ENCODE peak calls at places on chromosomes 1 and 21, in five cellular contexts. K is neural progenitor cell, E is neuronal stem cell, C is endodermal cell, X is mammary epithelial cell. Y is an unnamed sample.

GRCh38 chr1:8133657-8134430 is 107.7 kb upstream of the ERRFI1 start:
- DNase-seq in X (peak), K (no peak), E (no peak), C (no peak), Y (peak)

GRCh38 chr21:37489553-37489952 is 123.0 kb downstream of the DYRK1A start:
- DNase-seq in E (no peak), X (no peak), K (no peak), C (no peak), Y (peak)

GRCh38 chr1:113975211-113975895 is 3.9 kb upstream of the OLFML3 start:
- DNase-seq in C (no peak), E (no peak), X (no peak), K (no peak), Y (peak)

GRCh38 chr21:44571844-44572782 is 1.4 kb upstream of the KRTAP10-4 start:
- DNase-seq in C (no peak), E (no peak), X (no peak), K (no peak), Y (no peak)

GRCh38 chr1:203153989-203154821 is 21.4 kb downstream of the MYBPH start:
- DNase-seq in C (peak), E (no peak), X (peak), K (no peak), Y (peak)

GRCh38 chr1:3669421-3669821 is 17.1 kb downstream of the TP73 start:
- DNase-seq in C (peak), E (no peak), X (no peak), K (no peak), Y (no peak)

GRCh38 chr1:17016317-17016661 is 4.6 kb upstream of the ATP13A2 start:
- DNase-seq in C (no peak), E (no peak), K (no peak), X (peak), Y (peak)

GRCh38 chr1:94079056-94079990 is 41.6 kb downstream of the ABCA4 start:
- DNase-seq in K (peak), E (peak), C (no peak), X (no peak), Y (no peak)

GRCh38 chr1:96306809-96307208 is 414.8 kb upstream of the PTBP2 start:
- DNase-seq in E (no peak), K (no peak), C (no peak), X (peak), Y (no peak)

GRCh38 chr1:22024485-22025367 is 23.3 kb downstream of the CELA3A start:
- DNase-seq in E (no peak), C (peak), K (peak), X (no peak), Y (peak)

GRCh38 chr1:78840447-78841251 is 165.9 kb downstream of the ADGRL4 start:
- DNase-seq in X (peak), K (peak), E (peak), C (peak), Y (peak)

GRCh38 chr21:44958471-44959191 is 18.8 kb downstream of the SLX9 start:
- DNase-seq in X (no peak), K (peak), E (peak), C (no peak), Y (peak)

GRCh38 chr1:199561334-199561733 is 466.2 kb upstream of the NR5A2 start:
- DNase-seq in X (no peak), E (no peak), C (no peak), K (no peak), Y (no peak)

GRCh38 chr1:205939690-205940330 is 3.4 kb downstream of the SLC26A9 start:
- DNase-seq in C (peak), X (no peak), E (peak), K (peak), Y (no peak)

GRCh38 chr1:31880957-31881697 is 57.0 kb downstream of the PTP4A2 start:
- DNase-seq in K (no peak), C (no peak), X (no peak), E (no peak), Y (no peak)

GRCh38 chr1:50605186-50605875 is 182.1 kb upstream of the DMRTA2 start:
- DNase-seq in K (peak), X (peak), E (no peak), C (peak), Y (peak)

GRCh38 chr1:107830075-107830474 is 134.9 kb downstream of the VAV3 start:
- DNase-seq in K (no peak), C (no peak), E (no peak), X (no peak), Y (no peak)

GRCh38 chr1:201876148-201876547 is 12.6 kb upstream of the SHISA4 start:
- DNase-seq in X (no peak), C (no peak), E (no peak), K (no peak), Y (peak)

GRCh38 chr1:75203415-75204277 is 69.5 kb downstream of the LHX8 start:
- DNase-seq in X (peak), E (peak), C (peak), K (peak), Y (peak)

GRCh38 chr21:39669485-39669884 is 56.7 kb downstream of the B3GALT5 start:
- DNase-seq in E (no peak), K (no peak), C (peak), X (no peak), Y (no peak)

GRCh38 chr1:20729990-20730689 is 2.4 kb downstream of the SH2D5 start:
- DNase-seq in X (no peak), K (no peak), E (no peak), C (peak), Y (no peak)

GRCh38 chr1:109389638-109390341 is 7.9 kb downstream of the SORT1 start:
- DNase-seq in E (no peak), X (no peak), C (no peak), K (no peak), Y (no peak)

GRCh38 chr1:244052011-244052727 is 1.1 kb downstream of the ZBTB18 start:
- DNase-seq in E (no peak), C (peak), X (no peak), K (peak), Y (peak)

GRCh38 chr1:244052728-244053312 is 1.7 kb downstream of the ZBTB18 start:
- DNase-seq in K (no peak), E (no peak), C (no peak), X (no peak), Y (no peak)

GRCh38 chr1:244054924-244055263 is 3.8 kb downstream of the ZBTB18 start:
- DNase-seq in K (no peak), X (no peak), C (no peak), E (no peak), Y (no peak)

GRCh38 chr1:244054247-244054923 is 3.3 kb downstream of the ZBTB18 start:
- DNase-seq in K (peak), X (no peak), C (peak), E (no peak), Y (no peak)

GRCh38 chr1:244053831-244054230 is 2.7 kb downstream of the ZBTB18 start:
- DNase-seq in K (no peak), X (no peak), E (no peak), C (no peak), Y (no peak)
- H3K9ac ChIP-seq in K (no peak), X (no peak), E (no peak), C (no peak), Y (no peak)

DNA sequence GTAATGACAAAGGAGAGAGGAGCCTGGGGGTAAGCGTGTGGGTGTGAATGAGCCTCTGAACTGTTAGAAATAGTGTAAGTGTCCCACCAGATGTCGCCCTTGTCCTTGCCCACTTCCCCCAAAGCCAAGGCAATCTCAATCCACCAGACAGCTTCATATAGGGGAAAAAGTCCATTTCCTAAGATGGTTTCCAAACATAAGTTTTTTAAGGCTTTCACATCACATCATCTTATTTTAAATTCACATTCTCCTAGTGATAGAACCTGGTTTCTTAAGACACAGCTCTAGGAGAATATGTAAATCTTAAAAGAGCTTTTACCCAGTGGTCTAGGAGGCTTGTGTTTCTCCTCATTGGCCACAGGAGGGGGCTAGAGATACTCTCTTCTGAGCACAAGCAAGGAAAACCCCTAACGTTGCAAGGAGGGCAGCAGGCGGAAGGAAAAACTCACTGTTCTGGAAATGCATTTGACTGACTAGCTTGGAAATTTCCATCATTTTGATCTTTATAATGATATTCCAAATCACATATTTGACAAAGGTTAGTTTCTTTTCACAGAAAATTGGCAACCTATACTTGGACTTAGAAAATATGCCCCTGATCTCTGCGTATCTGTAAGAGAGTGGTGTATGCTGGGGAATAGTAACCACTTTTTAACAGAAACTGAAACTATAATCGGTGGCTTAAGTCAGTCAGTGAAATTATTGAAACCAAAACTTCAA is 51.9 kb upstream of the LPAR3 start:
- DNase-seq in X (peak), E (peak), K (peak), C (peak), Y (peak)
- H3K9ac ChIP-seq in X (peak), E (no peak), K (no peak), C (no peak), Y (peak)

GRCh38 chr1:192557841-192558595 is 17.6 kb upstream of the RGS1 start:
- DNase-seq in X (peak), E (no peak), C (no peak), K (no peak), Y (no peak)

GRCh38 chr1:192554904-192555303 is 20.7 kb upstream of the RGS1 start:
- DNase-seq in C (no peak), E (no peak), K (no peak), X (no peak), Y (no peak)

GRCh38 chr1:192552619-192553225 is 22.9 kb upstream of the RGS1 start:
- DNase-seq in E (no peak), C (no peak), K (no peak), X (no peak), Y (peak)

GRCh38 chr1:192553741-192554140 is 21.8 kb upstream of the RGS1 start:
- DNase-seq in K (no peak), C (no peak), X (no peak), E (no peak), Y (no peak)

GRCh38 chr1:192555399-192555798 is 20.2 kb upstream of the RGS1 start:
- DNase-seq in K (no peak), C (no peak), X (no peak), E (no peak), Y (no peak)
- H3K9ac ChIP-seq in K (no peak), C (no peak), X (no peak), E (no peak), Y (no peak)

DNA sequence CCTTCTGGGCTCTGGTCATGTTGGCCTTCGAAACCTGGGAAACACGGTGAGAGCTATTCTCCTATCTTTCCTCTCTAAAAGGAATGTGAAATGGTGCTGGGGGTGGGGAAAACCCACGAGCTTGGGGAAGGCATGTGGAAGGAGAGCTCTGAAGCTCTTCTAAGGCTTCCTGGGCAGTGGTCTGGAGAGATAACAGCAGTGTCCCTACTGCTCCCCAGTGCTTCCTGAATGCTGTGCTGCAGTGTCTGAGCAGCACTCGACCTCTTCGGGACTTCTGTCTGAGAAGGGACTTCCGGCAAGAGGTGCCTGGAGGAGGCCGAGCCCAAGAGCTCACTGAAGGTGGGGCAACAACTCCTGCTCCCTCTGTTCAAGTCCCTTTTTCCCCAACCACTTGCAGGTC is 2.8 kb downstream of the USP21 start:
- DNase-seq in X (no peak), K (no peak), E (no peak), C (no peak), Y (no peak)
- H3K9ac ChIP-seq in X (no peak), K (no peak), E (no peak), C (no peak), Y (no peak)

GRCh38 chr1:87684786-87685185 is 356.1 kb downstream of the LMO4 start:
- DNase-seq in C (no peak), X (no peak), K (no peak), E (no peak), Y (peak)
- H3K9ac ChIP-seq in C (no peak), X (no peak), K (no peak), E (no peak), Y (peak)

DNA sequence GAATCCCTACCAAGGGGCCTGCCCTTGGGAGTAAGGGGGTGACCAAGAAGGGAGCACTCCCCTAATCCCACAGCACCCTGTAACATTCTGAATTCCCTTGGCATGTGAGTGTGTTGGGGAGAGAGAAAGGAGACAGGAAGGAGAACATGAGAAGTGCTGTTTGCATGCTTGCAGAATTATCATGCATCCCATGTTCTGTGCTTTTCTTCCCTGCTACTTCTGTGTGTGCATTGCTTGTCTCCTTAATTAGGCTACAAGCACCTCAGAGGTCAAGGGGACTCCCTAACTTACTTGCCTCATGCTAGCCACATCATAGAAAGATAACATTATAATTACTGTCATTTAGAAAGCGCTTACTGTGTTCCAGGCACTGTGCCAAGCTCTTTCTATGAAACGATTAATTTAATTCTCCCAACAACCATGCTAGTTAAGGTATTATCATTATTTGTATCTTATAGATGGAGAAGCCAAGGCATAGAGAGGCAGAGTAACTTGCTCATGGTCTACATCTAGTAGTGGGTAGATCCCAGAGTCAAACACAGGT is 11.1 kb downstream of the NOS1AP start:
- DNase-seq in K (no peak), E (no peak), X (no peak), C (no peak), Y (peak)
- H3K9ac ChIP-seq in K (no peak), E (no peak), X (no peak), C (no peak), Y (no peak)

DNA sequence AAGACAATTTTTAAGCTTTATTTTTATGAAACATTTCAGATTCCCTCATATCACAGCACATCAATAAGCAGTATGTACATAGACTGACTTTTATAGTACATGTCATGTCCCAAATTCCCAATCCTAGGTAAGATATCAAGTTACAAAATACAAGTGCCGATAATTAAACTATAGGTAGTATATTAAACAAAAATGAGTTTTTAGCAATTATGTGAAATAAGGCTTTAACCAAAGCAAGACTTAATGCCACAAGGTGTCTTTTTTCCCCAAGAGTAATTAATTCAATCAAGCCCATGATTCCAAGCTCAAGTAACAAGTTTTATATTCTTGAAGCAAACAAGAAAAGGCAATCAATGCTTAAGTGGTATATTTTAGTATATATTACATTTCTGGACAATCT is 4.9 kb downstream of the EXOC8 start:
- DNase-seq in E (no peak), C (no peak), X (no peak), K (no peak), Y (no peak)
- H3K9ac ChIP-seq in E (no peak), C (no peak), X (no peak), K (no peak), Y (no peak)

Y was measured in endothelial cell of umbilical vein.